ENCODE peak calls at places on chromosomes 12 and 14, in four cellular contexts. One of them, this sample, is unnamed.

GRCh38 chr14:101223147-101223546 is 319.6 kb upstream of the RTL1 start:
- DNase-seq in GM04504: no peak
- DNase-seq in CD4-positive, alpha-beta memory T cell: no peak
- DNase-seq in Right ventricle myocardium superior: no peak
- DNase-seq in this sample: no peak

GRCh38 chr14:91870001-91870400 is 2.7 kb upstream of the TC2N start:
- DNase-seq in Right ventricle myocardium superior: no peak
- DNase-seq in CD4-positive, alpha-beta memory T cell: peak
- DNase-seq in GM04504: no peak
- DNase-seq in this sample: no peak

GRCh38 chr12:14663002-14663401 is 33.4 kb downstream of the GUCY2C start:
- DNase-seq in GM04504: no peak
- DNase-seq in Right ventricle myocardium superior: no peak
- DNase-seq in CD4-positive, alpha-beta memory T cell: no peak
- DNase-seq in this sample: no peak

GRCh38 chr14:55297611-55298323 is 26.5 kb downstream of the FBXO34 start:
- DNase-seq in Right ventricle myocardium superior: no peak
- DNase-seq in GM04504: no peak
- DNase-seq in CD4-positive, alpha-beta memory T cell: peak
- DNase-seq in this sample: no peak

GRCh38 chr14:56754966-56755365 is 55.3 kb downstream of the OTX2 start:
- DNase-seq in CD4-positive, alpha-beta memory T cell: no peak
- DNase-seq in GM04504: no peak
- DNase-seq in Right ventricle myocardium superior: no peak
- DNase-seq in this sample: no peak

GRCh38 chr12:58487280-58488141 is 432.8 kb downstream of the LRIG3 start:
- DNase-seq in GM04504: peak
- DNase-seq in Right ventricle myocardium superior: no peak
- DNase-seq in CD4-positive, alpha-beta memory T cell: no peak
- DNase-seq in this sample: no peak

GRCh38 chr12:71194657-71195056 is 36.9 kb upstream of the TSPAN8 start:
- DNase-seq in CD4-positive, alpha-beta memory T cell: no peak
- DNase-seq in Right ventricle myocardium superior: no peak
- DNase-seq in GM04504: no peak
- DNase-seq in this sample: no peak

GRCh38 chr12:27592548-27592947 is 68.5 kb downstream of the PPFIBP1 start:
- DNase-seq in GM04504: no peak
- DNase-seq in CD4-positive, alpha-beta memory T cell: no peak
- DNase-seq in Right ventricle myocardium superior: peak
- DNase-seq in this sample: no peak

GRCh38 chr12:91603060-91603459 is 420.4 kb upstream of the DCN start:
- DNase-seq in Right ventricle myocardium superior: no peak
- DNase-seq in GM04504: no peak
- DNase-seq in CD4-positive, alpha-beta memory T cell: no peak
- DNase-seq in this sample: no peak

GRCh38 chr12:3603576-3603975 is 112.6 kb downstream of the PRMT8 start:
- DNase-seq in GM04504: no peak
- DNase-seq in Right ventricle myocardium superior: no peak
- DNase-seq in CD4-positive, alpha-beta memory T cell: no peak
- DNase-seq in this sample: no peak

GRCh38 chr12:49959570-49960473 is 1.9 kb upstream of the AQP5 start:
- DNase-seq in Right ventricle myocardium superior: no peak
- DNase-seq in CD4-positive, alpha-beta memory T cell: no peak
- DNase-seq in GM04504: no peak
- DNase-seq in this sample: peak

GRCh38 chr12:44835641-44836379 is 40.3 kb downstream of the NELL2 start:
- DNase-seq in CD4-positive, alpha-beta memory T cell: no peak
- DNase-seq in GM04504: no peak
- DNase-seq in Right ventricle myocardium superior: no peak
- DNase-seq in this sample: peak

GRCh38 chr12:21296751-21297406 is 37.8 kb downstream of the SLCO1A2 start:
- DNase-seq in GM04504: no peak
- DNase-seq in CD4-positive, alpha-beta memory T cell: peak
- DNase-seq in Right ventricle myocardium superior: no peak
- DNase-seq in this sample: no peak

GRCh38 chr12:13610280-13610679 is 371.1 kb downstream of the GRIN2B start:
- DNase-seq in CD4-positive, alpha-beta memory T cell: no peak
- DNase-seq in Right ventricle myocardium superior: no peak
- DNase-seq in GM04504: no peak
- DNase-seq in this sample: no peak

GRCh38 chr12:113448874-113449273 is 22.8 kb downstream of the LHX5 start:
- DNase-seq in GM04504: no peak
- DNase-seq in CD4-positive, alpha-beta memory T cell: no peak
- DNase-seq in Right ventricle myocardium superior: no peak
- DNase-seq in this sample: no peak

GRCh38 chr12:75602111-75602510 is 90.7 kb upstream of the KRR1 start:
- DNase-seq in Right ventricle myocardium superior: no peak
- DNase-seq in GM04504: no peak
- DNase-seq in CD4-positive, alpha-beta memory T cell: no peak
- DNase-seq in this sample: no peak

GRCh38 chr14:22821193-22822016 is 6.2 kb upstream of the SLC7A7 start:
- DNase-seq in GM04504: no peak
- DNase-seq in Right ventricle myocardium superior: no peak
- DNase-seq in CD4-positive, alpha-beta memory T cell: no peak
- DNase-seq in this sample: no peak

GRCh38 chr14:67428501-67429031 is 16.6 kb upstream of the PLEK2 start:
- DNase-seq in CD4-positive, alpha-beta memory T cell: no peak
- DNase-seq in GM04504: peak
- DNase-seq in Right ventricle myocardium superior: no peak
- DNase-seq in this sample: peak

GRCh38 chr12:6295187-6295811 is 15.2 kb upstream of the PLEKHG6 start:
- DNase-seq in GM04504: peak
- DNase-seq in CD4-positive, alpha-beta memory T cell: no peak
- DNase-seq in Right ventricle myocardium superior: no peak
- DNase-seq in this sample: peak